ENCODE peak calls at places on chromosome 7, in eight cellular contexts. M, V, D, X, K, T, C and B are unnamed samples.

GRCh38 chr7:607938-608337 is 88.3 kb upstream of the PDGFA start:
- DNase-seq in M (no peak), V (no peak), D (no peak), X (no peak), K (no peak), T (no peak), C (no peak), B (no peak)

GRCh38 chr7:27952393-27953290 is 212.7 kb downstream of the TAX1BP1 start:
- DNase-seq in M (no peak), V (no peak), D (no peak), X (no peak), K (no peak), T (no peak), C (no peak), B (no peak)

GRCh38 chr7:122975341-122975740 is 20.2 kb downstream of the TAS2R16 start:
- DNase-seq in M (peak; percentile 29), V (no peak), D (no peak), X (no peak), K (no peak), T (peak; percentile 56), C (no peak), B (no peak)

GRCh38 chr7:36602975-36603887 is 121.1 kb downstream of the AOAH start:
- DNase-seq in M (no peak), V (no peak), D (no peak), X (no peak), K (no peak), T (no peak), C (no peak), B (no peak)

GRCh38 chr7:54995631-54996340 is 23.0 kb upstream of the EGFR start:
- DNase-seq in M (peak; percentile 71), V (peak; percentile 63), D (no peak), X (no peak), K (no peak), T (peak; percentile 96), C (peak; percentile 74), B (no peak)

GRCh38 chr7:101271021-101271420 is 26.1 kb upstream of the FIS1 start:
- DNase-seq in M (no peak), V (no peak), D (no peak), X (no peak), K (no peak), T (no peak), C (no peak), B (no peak)

GRCh38 chr7:141709318-141709717 is 1.2 kb downstream of the WEE2 start:
- DNase-seq in M (no peak), V (no peak), D (no peak), X (no peak), K (no peak), T (no peak), C (no peak), B (no peak)

GRCh38 chr7:105806592-105807266 is 69.7 kb downstream of the ATXN7L1 start:
- DNase-seq in M (no peak), V (peak; percentile 66), D (no peak), X (no peak), K (peak; percentile 22), T (peak; percentile 77), C (peak; percentile 73), B (no peak)

GRCh38 chr7:149196705-149197171 is 1.4 kb downstream of the ZNF282 start:
- DNase-seq in M (no peak), V (no peak), D (no peak), X (peak; percentile 12), K (no peak), T (peak; percentile 34), C (peak; percentile 36), B (no peak)

GRCh38 chr7:70133291-70133690 is 535.0 kb downstream of the AUTS2 start:
- DNase-seq in M (no peak), V (no peak), D (no peak), X (no peak), K (no peak), T (no peak), C (no peak), B (no peak)

DNA sequence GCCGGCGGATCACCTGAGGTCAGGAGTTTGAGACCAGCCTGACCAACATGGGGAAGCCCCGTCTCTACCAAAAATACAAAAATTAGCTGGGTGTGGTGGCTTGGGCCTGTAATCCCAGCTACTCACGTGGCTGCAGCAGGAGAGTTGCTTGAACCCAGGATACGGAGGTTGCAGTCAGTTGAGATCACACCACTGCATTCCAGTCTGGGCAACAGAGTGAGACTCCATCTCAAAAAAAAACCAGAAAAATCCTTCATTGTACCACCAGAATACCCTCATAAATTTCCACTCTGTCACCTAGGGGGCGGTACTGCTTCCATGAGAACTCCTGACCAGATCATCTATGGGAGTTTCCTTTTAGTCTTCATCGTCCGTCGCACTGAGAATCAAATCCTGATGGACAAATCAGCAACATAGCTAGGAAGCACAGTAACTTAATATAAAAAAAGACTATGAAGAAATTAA is 225.8 kb upstream of the KLF14 start:
- DNase-seq in M (peak; percentile 66), V (no peak), D (no peak), X (no peak), K (no peak), T (peak; percentile 35), C (peak; percentile 73), B (no peak)
- H3K27ac ChIP-seq in M (peak overlapping the region; percentile 91), V (peak overlapping the region; percentile 75), D (no peak overlapping the region), X (no peak overlapping the region), K (peak overlapping the region; percentile 69), T (peak overlapping the region; percentile 89), C (peak overlapping the region; percentile 96), B (no peak overlapping the region)

GRCh38 chr7:6475433-6476186 is 27.9 kb upstream of the DAGLB start:
- DNase-seq in M (no peak), V (no peak), D (no peak), X (no peak), K (no peak), T (no peak), C (no peak), B (no peak)
- H3K27ac ChIP-seq in M (no peak overlapping the region), V (no peak overlapping the region), D (no peak overlapping the region), X (no peak overlapping the region), K (no peak overlapping the region), T (no peak overlapping the region), C (no peak overlapping the region), B (no peak overlapping the region)

GRCh38 chr7:13291010-13291409 is 603.6 kb downstream of the ARL4A start:
- DNase-seq in M (no peak), V (no peak), D (no peak), X (no peak), K (no peak), T (peak; percentile 8), C (no peak), B (no peak)
- H3K27ac ChIP-seq in M (no peak overlapping the region), V (no peak overlapping the region), D (no peak overlapping the region), X (no peak overlapping the region), K (no peak overlapping the region), T (no peak overlapping the region), C (no peak overlapping the region), B (no peak overlapping the region)

GRCh38 chr7:47361746-47362215 is 220.1 kb downstream of the TNS3 start:
- DNase-seq in M (peak; percentile 59), V (peak; percentile 33), D (no peak), X (no peak), K (no peak), T (peak; percentile 98), C (no peak), B (no peak)

GRCh38 chr7:47360301-47360900 is 221.5 kb downstream of the TNS3 start:
- DNase-seq in M (no peak), V (peak; percentile 17), D (no peak), X (no peak), K (no peak), T (no peak), C (no peak), B (no peak)

GRCh38 chr7:47362984-47363383 is 218.9 kb downstream of the TNS3 start:
- DNase-seq in M (no peak), V (no peak), D (no peak), X (no peak), K (no peak), T (no peak), C (no peak), B (no peak)

GRCh38 chr7:47358944-47359588 is 222.8 kb downstream of the TNS3 start:
- DNase-seq in M (no peak), V (peak; percentile 55), D (no peak), X (no peak), K (no peak), T (peak; percentile 12), C (no peak), B (no peak)

GRCh38 chr7:47361229-47361628 is 220.7 kb downstream of the TNS3 start:
- DNase-seq in M (no peak), V (peak; percentile 27), D (no peak), X (no peak), K (no peak), T (no peak), C (no peak), B (no peak)
- H3K27ac ChIP-seq in M (no peak overlapping the region), V (no peak overlapping the region), D (no peak overlapping the region), X (no peak overlapping the region), K (no peak overlapping the region), T (peak overlapping the region; percentile 81), C (no peak overlapping the region), B (no peak overlapping the region)

GRCh38 chr7:129393255-129393654 is 41.0 kb upstream of the STRIP2 start:
- DNase-seq in M (no peak), V (no peak), D (no peak), X (no peak), K (no peak), T (no peak), C (no peak), B (no peak)
- H3K27ac ChIP-seq in M (no peak overlapping the region), V (no peak overlapping the region), D (no peak overlapping the region), X (no peak overlapping the region), K (no peak overlapping the region), T (no peak overlapping the region), C (no peak overlapping the region), B (no peak overlapping the region)

GRCh38 chr7:73646785-73647724 is 20.6 kb upstream of the VPS37D start:
- DNase-seq in M (no peak), V (no peak), D (no peak), X (no peak), K (no peak), T (no peak), C (no peak), B (no peak)

GRCh38 chr7:73647725-73648592 is 19.7 kb upstream of the VPS37D start:
- DNase-seq in M (no peak), V (peak; percentile 91), D (peak; percentile 67), X (peak; percentile 43), K (peak; percentile 12), T (peak; percentile 10), C (peak; percentile 43), B (no peak)

GRCh38 chr7:73645643-73646182 is 21.4 kb upstream of the MLXIPL start:
- DNase-seq in M (no peak), V (no peak), D (no peak), X (no peak), K (no peak), T (no peak), C (no peak), B (no peak)

GRCh38 chr7:73650524-73650923 is 17.1 kb upstream of the VPS37D start:
- DNase-seq in M (no peak), V (no peak), D (no peak), X (no peak), K (no peak), T (no peak), C (no peak), B (no peak)

GRCh38 chr7:73648593-73649332 is 18.9 kb upstream of the VPS37D start:
- DNase-seq in M (no peak), V (no peak), D (no peak), X (no peak), K (no peak), T (no peak), C (no peak), B (no peak)
- H3K27ac ChIP-seq in M (peak overlapping the region; percentile 72), V (no peak overlapping the region), D (no peak overlapping the region), X (no peak overlapping the region), K (no peak overlapping the region), T (no peak overlapping the region), C (peak overlapping the region; percentile 91), B (no peak overlapping the region)